ENCODE peak calls at places on chromosomes 13 and 19, in seven cellular contexts. C is substantia nigra; Q is activated naive CD4-positive, alpha-beta T cell treated with anti-CD3 and anti-CD28 coated beads, Interleukin-2, amount 10 ng/mL, durations not matched to agents 7 days and 5 days; S is G401; A is stomach; P is AG20443; F is NCI-H1436 treated with DMSO at 0.1 percent for 48 hours. M is an unnamed sample.

GRCh38 chr13:100195568-100195967 is 106.7 kb downstream of the PCCA start:
- DNase-seq in C (no peak), Q (no peak), P (no peak), S (peak; percentile 30), F (no peak), A (no peak), M (no peak)

GRCh38 chr19:2497186-2497585 is 21.3 kb downstream of the GADD45B start:
- DNase-seq in P (no peak), C (no peak), S (no peak), A (no peak), F (no peak), Q (no peak), M (no peak)

GRCh38 chr19:57559008-57559403 is 657 bp downstream of the ZNF550 start:
- DNase-seq in P (peak; percentile 57), A (no peak), Q (peak; percentile 43), F (no peak), C (no peak), S (peak; percentile 13), M (no peak)

GRCh38 chr13:99067160-99067985 is 89.5 kb upstream of the DOCK9 start:
- DNase-seq in F (no peak), C (no peak), A (no peak), P (peak; percentile 74), Q (no peak), S (no peak), M (no peak)

GRCh38 chr19:1942078-1942933 is 1.3 kb downstream of the CSNK1G2 start:
- DNase-seq in C (peak; percentile 11), F (no peak), A (peak; percentile 75), S (peak; percentile 59), P (peak; percentile 78), Q (peak; percentile 89), M (no peak)

GRCh38 chr19:33580026-33580644 is 41.6 kb upstream of the CHST8 start:
- DNase-seq in F (no peak), C (no peak), P (no peak), S (no peak), A (peak; percentile 40), Q (no peak), M (no peak)

GRCh38 chr13:27619711-27620376 is 485 bp downstream of the LNX2 start:
- DNase-seq in C (peak; percentile 66), A (no peak), S (peak; percentile 58), Q (peak; percentile 65), F (no peak), P (peak; percentile 71), M (no peak)

GRCh38 chr13:24175847-24176246 is 15.3 kb downstream of the SPATA13 start:
- DNase-seq in C (no peak), F (no peak), P (no peak), Q (no peak), S (no peak), A (no peak), M (no peak)

GRCh38 chr13:110323986-110324749 is 17.1 kb downstream of the COL4A2 start:
- DNase-seq in S (no peak), C (no peak), F (no peak), A (no peak), Q (no peak), P (no peak), M (no peak)